ENCODE peak calls at places on chromosomes 11 and 22, in five cellular contexts. T is IMR-90, O is neuronal stem cell, J is mesenchymal stem cell, S is H1. I is an unnamed sample.

GRCh38 chr11:129280027-129280811 is 88.1 kb upstream of the ARHGAP32 start:
- DNase-seq in T (peak; percentile 65), J (peak; percentile 12), O (no peak), S (no peak), I (no peak)

GRCh38 chr11:2824851-2825250 is 60.7 kb downstream of the CDKN1C start:
- DNase-seq in O (no peak), S (no peak), T (no peak), J (no peak), I (no peak)

GRCh38 chr22:37747090-37747714 is 50.4 kb downstream of the TRIOBP start:
- DNase-seq in S (no peak), J (peak; percentile 76), T (peak; percentile 66), O (no peak), I (peak; percentile 59)

GRCh38 chr22:42937164-42937854 is 77.6 kb downstream of the PACSIN2 start:
- DNase-seq in J (peak; percentile 94), T (peak; percentile 87), O (no peak), S (no peak), I (peak; percentile 23)

GRCh38 chr22:42604403-42604802 is 10.3 kb downstream of the POLDIP3 start:
- DNase-seq in T (peak; percentile 28), O (no peak), J (no peak), S (no peak), I (no peak)

GRCh38 chr11:59706518-59707285 is 6.9 kb downstream of the OR10V1 start:
- DNase-seq in T (peak; percentile 88), S (no peak), J (peak; percentile 70), O (no peak), I (no peak)

GRCh38 chr22:49599691-49600451 is 227.8 kb downstream of the BRD1 start:
- DNase-seq in S (no peak), O (no peak), J (no peak), T (no peak), I (no peak)

GRCh38 chr22:38467904-38468760 is at the start of gene KDELR3:
- DNase-seq in T (peak; percentile 71), O (no peak), J (peak; percentile 71), S (no peak), I (no peak)

GRCh38 chr11:83033972-83034672 is 37.6 kb downstream of the RAB30 start:
- DNase-seq in O (no peak), T (peak; percentile 71), J (peak; percentile 43), S (no peak), I (no peak)

GRCh38 chr11:71103266-71103665 is 149.1 kb downstream of the SHANK2 start:
- DNase-seq in T (no peak), J (no peak), O (no peak), S (no peak), I (no peak)

GRCh38 chr22:27391092-27391770 is 410.3 kb downstream of the MN1 start:
- DNase-seq in S (no peak), J (no peak), T (no peak), O (no peak), I (no peak)

GRCh38 chr11:105265859-105266258 is 126.3 kb upstream of the CARD18 start:
- DNase-seq in J (no peak), T (peak; percentile 48), S (no peak), O (no peak), I (no peak)

GRCh38 chr11:2913776-2914474 is 15.3 kb downstream of the PHLDA2 start:
- DNase-seq in S (no peak), O (no peak), T (no peak), J (no peak), I (no peak)

GRCh38 chr11:113114452-113115027 is 153.3 kb downstream of the NCAM1 start:
- DNase-seq in O (peak; percentile 20), T (peak; percentile 8), S (peak; percentile 13), J (peak; percentile 60), I (peak; percentile 62)

GRCh38 chr22:36016656-36017055 is 12.0 kb downstream of the RBFOX2 start:
- DNase-seq in S (no peak), J (no peak), O (no peak), T (no peak), I (no peak)

GRCh38 chr11:77557553-77557952 is 32.2 kb upstream of the AQP11 start:
- DNase-seq in O (no peak), S (peak; percentile 19), T (peak; percentile 9), J (no peak), I (peak; percentile 64)

GRCh38 chr11:10326080-10326964 is 21.4 kb downstream of the ADM start:
- DNase-seq in T (no peak), O (no peak), J (no peak), S (no peak), I (no peak)

GRCh38 chr22:26847046-26847445 is 189.7 kb downstream of the MIAT start:
- DNase-seq in J (peak; percentile 14), T (no peak), S (no peak), O (no peak), I (no peak)

GRCh38 chr11:387193-387793 is 6.7 kb upstream of the PKP3 start:
- DNase-seq in T (no peak), J (no peak), O (no peak), S (no peak), I (no peak)

GRCh38 chr22:19478466-19479357 is at the start of gene UFD1:
- DNase-seq in O (peak; percentile 81), S (no peak), T (peak; percentile 81), J (peak; percentile 93), I (peak; percentile 87)

GRCh38 chr11:57406337-57406904 is 16.0 kb upstream of the PRG2 start:
- DNase-seq in O (no peak), T (peak; percentile 39), J (no peak), S (no peak), I (no peak)

GRCh38 chr22:22507743-22508273 is 734 bp downstream of the ZNF280B start:
- DNase-seq in J (no peak), T (no peak), S (no peak), O (no peak), I (no peak)

GRCh38 chr11:88354909-88355308 is 17.4 kb upstream of the CTSC start:
- DNase-seq in J (no peak), O (no peak), T (no peak), S (no peak), I (no peak)

GRCh38 chr11:88355887-88356286 is 18.4 kb upstream of the CTSC start:
- DNase-seq in J (no peak), S (no peak), O (no peak), T (no peak), I (no peak)

GRCh38 chr11:88357323-88358039 is 19.9 kb upstream of the CTSC start:
- DNase-seq in O (no peak), T (peak; percentile 27), J (peak; percentile 44), S (no peak), I (no peak)

GRCh38 chr11:88359529-88359928 is 22.0 kb upstream of the CTSC start:
- DNase-seq in O (no peak), T (no peak), J (no peak), S (no peak), I (no peak)

DNA sequence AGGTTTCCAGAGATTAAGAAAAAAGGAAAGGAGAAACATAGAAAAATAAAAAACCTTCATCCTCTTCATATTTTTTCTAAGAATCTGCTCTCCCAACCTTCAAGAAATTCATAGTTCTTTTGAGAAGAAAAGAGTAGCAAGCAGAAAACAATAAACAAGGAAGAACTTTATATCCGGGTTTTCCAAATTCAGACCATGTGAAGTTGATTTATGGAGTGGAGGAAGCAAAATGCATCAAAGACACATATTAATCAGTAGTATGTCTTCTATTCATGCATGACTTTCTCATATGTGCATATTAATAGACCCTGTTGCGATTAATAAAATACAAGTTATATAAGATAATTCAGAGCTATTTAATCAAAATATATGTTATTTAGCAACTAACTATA is 20.5 kb upstream of the CTSC start:
- DNase-seq in O (no peak), T (no peak), J (no peak), S (no peak), I (no peak)
- H2AFZ ChIP-seq in O (no peak overlapping the region), T (no peak overlapping the region), J (no peak overlapping the region), S (no peak overlapping the region), I (no peak overlapping the region)

GRCh38 chr11:44036811-44037657 is 10.7 kb upstream of the ACCSL start:
- DNase-seq in S (peak; percentile 61), J (peak; percentile 89), O (peak; percentile 76), T (peak; percentile 82), I (peak; percentile 87)
- H3K23ac ChIP-seq in S (no peak overlapping the region), J (no peak overlapping the region), O (no peak overlapping the region), T (no peak overlapping the region), I (no peak overlapping the region)

DNA sequence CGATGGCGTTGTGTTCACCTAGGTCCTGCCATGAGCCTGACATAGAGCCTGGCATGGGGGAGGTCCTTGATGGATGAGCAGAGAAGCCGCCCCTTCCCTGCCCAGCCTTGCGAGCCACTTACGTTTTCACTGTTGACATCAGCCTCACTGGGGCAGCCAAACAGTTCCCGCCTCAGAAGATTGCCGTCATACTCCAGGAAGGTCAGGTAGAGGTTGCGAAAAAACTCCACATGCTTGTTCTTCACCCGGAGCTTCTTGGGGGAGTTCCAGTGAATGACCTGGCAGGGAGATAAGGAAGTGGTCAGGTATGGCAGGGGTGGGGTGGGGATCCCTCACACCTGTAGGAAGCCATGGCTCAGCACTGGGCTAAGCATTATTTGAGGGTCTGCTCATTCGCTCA is 279.3 kb upstream of the SYN3 start:
- DNase-seq in S (no peak), J (no peak), T (no peak), O (no peak), I (no peak)
- H3K27ac ChIP-seq in S (no peak overlapping the region), J (no peak overlapping the region), T (no peak overlapping the region), O (no peak overlapping the region), I (no peak overlapping the region)

DNA sequence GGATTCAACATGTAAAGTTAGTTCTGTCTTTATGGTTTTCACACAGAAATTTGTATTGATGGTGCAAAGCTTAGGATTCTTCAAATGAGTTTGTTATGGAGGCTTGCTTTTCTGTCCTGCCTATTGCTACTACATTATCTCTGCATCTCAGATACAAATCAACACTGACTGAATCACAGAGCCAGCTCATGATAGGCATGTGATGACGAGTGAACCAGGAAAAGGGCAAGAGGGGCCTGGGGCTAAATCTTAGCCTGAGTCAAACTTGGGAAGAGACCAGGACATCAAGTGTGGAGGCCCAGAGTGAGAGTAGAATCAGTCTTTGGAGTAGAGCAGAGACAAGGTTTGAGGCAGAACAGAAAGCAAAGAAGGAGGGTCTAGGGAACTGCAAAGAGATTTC is 107.1 kb upstream of the CD44 start:
- DNase-seq in O (no peak), S (no peak), J (peak; percentile 77), T (peak; percentile 70), I (no peak)
- H2AFZ ChIP-seq in O (no peak overlapping the region), S (peak overlapping the region; percentile 14), J (no peak overlapping the region), T (no peak overlapping the region), I (no peak overlapping the region)

GRCh38 chr11:69923641-69924307 is 104.6 kb upstream of the FGF3 start:
- DNase-seq in J (no peak), T (no peak), S (no peak), O (no peak), I (no peak)
- H3K23ac ChIP-seq in J (peak overlapping the region; percentile 54), T (no peak overlapping the region), S (no peak overlapping the region), O (no peak overlapping the region), I (no peak overlapping the region)

DNA sequence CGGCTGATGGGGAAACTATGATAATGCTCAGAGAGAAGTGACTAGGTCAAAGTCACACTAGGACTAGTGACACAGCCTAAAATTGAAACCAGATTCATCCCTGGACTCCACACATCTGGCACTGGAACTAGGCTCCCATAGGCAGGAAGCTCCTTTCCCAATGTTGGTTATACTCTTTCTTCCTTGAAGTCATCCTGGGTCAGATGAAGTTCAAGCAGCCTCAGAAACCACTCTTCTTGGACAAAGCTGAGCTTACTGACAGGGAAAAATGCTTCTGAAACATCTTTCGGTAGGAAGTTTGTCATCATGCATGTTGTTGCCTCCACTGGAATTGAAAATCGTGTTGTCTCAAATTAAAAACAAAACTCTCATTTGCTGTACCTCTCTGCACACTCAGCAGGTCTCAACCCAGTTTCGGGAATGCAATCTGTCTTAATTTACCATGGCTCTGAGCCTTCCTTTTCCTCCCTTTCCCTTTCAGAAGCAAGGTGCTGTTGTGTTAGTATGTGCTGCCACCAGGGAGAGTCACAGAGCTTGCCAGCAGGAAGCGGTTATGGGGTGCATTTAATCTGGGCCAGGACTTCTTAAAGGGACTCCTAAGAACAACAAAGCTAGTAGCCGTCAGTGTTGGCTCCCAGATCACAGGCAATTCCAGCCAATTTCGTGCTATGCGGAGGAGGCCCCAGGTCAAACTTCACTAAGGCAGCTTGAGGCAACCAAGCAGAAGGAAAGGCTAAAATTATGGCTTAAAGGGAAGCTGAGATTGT is 384.8 kb downstream of the TENM4 start:
- DNase-seq in O (no peak), J (no peak), S (no peak), T (peak; percentile 79), I (no peak)
- H3K27ac ChIP-seq in O (no peak overlapping the region), J (no peak overlapping the region), S (no peak overlapping the region), T (peak overlapping the region; percentile 48), I (no peak overlapping the region)